ENCODE peak calls at places on chromosomes 11 and 22, in six cellular contexts. G is stomach; C is progenitor cell of endocrine pancreas; Q is lower lobe of right lung; E is CD4-positive, alpha-beta T cell; F is A549. P is an unnamed sample.

GRCh38 chr11:69863544-69864200 is 44.5 kb upstream of the FGF3 start:
- DNase-seq in Q (peak), G (no peak), E (no peak), F (no peak), C (no peak), P (no peak)

GRCh38 chr22:34760276-34761008 is 305.5 kb upstream of the ISX start:
- DNase-seq in C (no peak), E (no peak), G (no peak), F (no peak), Q (no peak), P (no peak)

GRCh38 chr11:100338144-100338840 is 348.8 kb upstream of the ARHGAP42 start:
- DNase-seq in F (no peak), C (no peak), E (no peak), Q (no peak), G (no peak), P (no peak)

GRCh38 chr11:130583866-130584265 is 135.4 kb downstream of the ADAMTS15 start:
- DNase-seq in F (no peak), Q (no peak), G (no peak), C (no peak), E (no peak), P (no peak)

GRCh38 chr11:48107188-48107704 is 109.4 kb upstream of the OR4B1 start:
- DNase-seq in E (no peak), F (no peak), Q (no peak), C (no peak), G (no peak), P (peak)

GRCh38 chr11:72789493-72790131 is 4.2 kb downstream of the STARD10 start:
- DNase-seq in G (peak), F (no peak), Q (no peak), E (no peak), C (no peak), P (no peak)

GRCh38 chr11:78194490-78194889 is 5.8 kb downstream of the USP35 start:
- DNase-seq in C (no peak), F (no peak), E (no peak), G (no peak), Q (no peak), P (no peak)

GRCh38 chr11:77548552-77549439 is 41.0 kb upstream of the AQP11 start:
- DNase-seq in C (no peak), G (no peak), F (no peak), Q (no peak), E (no peak), P (no peak)

GRCh38 chr11:9565822-9566560 is 7.5 kb upstream of the WEE1 start:
- DNase-seq in F (peak), C (no peak), E (no peak), G (peak), Q (no peak), P (no peak)

GRCh38 chr11:10304495-10305261 is at the start of gene ADM:
- DNase-seq in F (peak), E (no peak), Q (peak), C (peak), G (peak), P (peak)

GRCh38 chr22:38267086-38267485 is 5.7 kb downstream of the TMEM184B start:
- DNase-seq in F (no peak), C (no peak), Q (no peak), E (peak), G (no peak), P (no peak)

GRCh38 chr11:73734996-73735395 is 25.9 kb downstream of the RAB6A start:
- DNase-seq in G (no peak), E (no peak), F (no peak), C (no peak), Q (no peak), P (no peak)

GRCh38 chr22:46008836-46009596 is 32.1 kb upstream of the WNT7B start:
- DNase-seq in C (no peak), E (no peak), Q (peak), F (no peak), G (no peak), P (no peak)

GRCh38 chr11:61969838-61970452 is 2.5 kb upstream of the FTH1 start:
- DNase-seq in E (no peak), Q (no peak), C (no peak), G (no peak), F (peak), P (no peak)

GRCh38 chr11:56932572-56933235 is 56.0 kb upstream of the OR5AK2 start:
- DNase-seq in Q (no peak), E (no peak), C (no peak), F (peak), G (no peak), P (no peak)

GRCh38 chr22:22666307-22667091 is 22.1 kb downstream of the GGTLC2 start:
- DNase-seq in C (peak), Q (peak), G (peak), F (peak), E (no peak), P (peak)

GRCh38 chr11:120088056-120088455 is 49.9 kb downstream of the TRIM29 start:
- DNase-seq in E (no peak), F (no peak), Q (no peak), C (no peak), G (no peak), P (no peak)

GRCh38 chr11:112922606-112923005 is 38.6 kb upstream of the NCAM1 start:
- DNase-seq in E (no peak), F (no peak), Q (no peak), C (no peak), G (no peak), P (no peak)

GRCh38 chr11:132914600-132914999 is 617.7 kb downstream of the OPCML start:
- DNase-seq in C (no peak), Q (no peak), F (no peak), G (no peak), E (no peak), P (no peak)

GRCh38 chr11:116262370-116262769 is 510.4 kb downstream of the BUD13 start:
- DNase-seq in E (no peak), C (no peak), F (no peak), Q (no peak), G (no peak), P (no peak)

GRCh38 chr11:131658952-131659351 is 288.5 kb downstream of the NTM start:
- DNase-seq in Q (no peak), C (no peak), G (no peak), F (no peak), E (no peak), P (no peak)

GRCh38 chr11:108938604-108939003 is 273.7 kb downstream of the DDX10 start:
- DNase-seq in G (no peak), Q (no peak), C (no peak), F (no peak), E (no peak), P (no peak)

DNA sequence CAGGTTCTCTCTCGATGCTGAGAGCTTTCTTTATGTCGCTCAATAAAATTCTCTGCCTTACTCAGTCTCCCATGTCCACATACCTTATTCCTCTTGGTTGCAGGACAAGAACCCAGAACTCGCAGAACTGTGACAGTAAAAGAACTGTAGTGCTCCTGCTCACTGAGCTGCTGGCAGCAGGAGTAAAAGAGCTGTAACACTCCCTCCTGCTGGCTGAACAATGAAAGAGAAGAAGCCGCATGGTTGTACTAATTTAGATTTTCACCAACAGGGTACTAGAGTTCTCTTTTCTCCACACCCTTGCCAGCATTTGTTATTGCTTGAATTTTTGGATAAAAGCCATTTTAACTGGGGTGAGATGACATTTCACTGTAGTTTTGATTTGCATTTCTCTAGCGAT is 433.2 kb downstream of the GUCY1A2 start:
- DNase-seq in Q (no peak), C (no peak), G (no peak), F (peak), E (no peak), P (no peak)
- TF ChIP-seq CTCF in Q (no peak), C (no peak), G (peak), F (no peak), E (no peak), P (no peak)

GRCh38 chr22:48490513-48491411 is 1336.9 kb downstream of the BRD1 start:
- DNase-seq in C (no peak), Q (no peak), G (peak), F (peak), E (no peak), P (no peak)

GRCh38 chr22:48494256-48494967 is 1333.3 kb downstream of the BRD1 start:
- DNase-seq in E (no peak), Q (peak), F (no peak), G (no peak), C (no peak), P (no peak)

GRCh38 chr22:48491451-48491941 is 1336.2 kb downstream of the BRD1 start:
- DNase-seq in C (no peak), F (peak), E (no peak), Q (no peak), G (no peak), P (no peak)

GRCh38 chr22:48493733-48494132 is 1333.9 kb downstream of the BRD1 start:
- DNase-seq in G (no peak), C (no peak), Q (no peak), F (no peak), E (no peak), P (no peak)

GRCh38 chr22:48492371-48493320 is 1335.0 kb downstream of the BRD1 start:
- DNase-seq in C (peak), F (peak), E (no peak), Q (peak), G (peak), P (peak)
- TF ChIP-seq CTCF in C (peak), F (peak), E (no peak), Q (peak), G (peak), P (peak)

GRCh38 chr11:75351541-75352416 is at the start of gene ARRB1:
- DNase-seq in E (peak), C (peak), F (peak), G (peak), Q (peak), P (peak)
- TF ChIP-seq CTCF in E (no peak), C (peak), F (no peak), G (peak), Q (no peak), P (no peak)

GRCh38 chr22:29205598-29206371 is at the start of gene EMID1:
- DNase-seq in F (peak), G (peak), Q (peak), C (peak), E (no peak), P (no peak)
- TF ChIP-seq CTCF in F (no peak), G (no peak), Q (peak), C (peak), E (no peak), P (no peak)

DNA sequence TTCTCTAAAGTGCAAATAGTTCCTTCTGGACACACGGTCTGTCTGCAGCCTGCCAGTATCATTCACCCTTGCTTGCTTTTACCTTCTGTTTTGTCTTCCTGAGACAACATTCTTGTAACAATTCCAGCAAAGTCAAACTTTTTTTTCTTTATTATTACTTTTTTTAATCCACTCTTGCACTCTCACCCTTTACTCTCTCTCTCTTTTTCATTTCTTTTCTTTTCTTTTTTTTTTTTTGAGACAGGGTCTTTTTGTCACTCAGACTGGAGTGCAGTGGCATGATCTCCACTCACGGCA is 53.7 kb downstream of the MCHR1 start:
- DNase-seq in G (no peak), Q (no peak), E (no peak), C (no peak), F (no peak), P (no peak)
- TF ChIP-seq CTCF in G (no peak), Q (no peak), E (peak), C (no peak), F (no peak), P (no peak)

DNA sequence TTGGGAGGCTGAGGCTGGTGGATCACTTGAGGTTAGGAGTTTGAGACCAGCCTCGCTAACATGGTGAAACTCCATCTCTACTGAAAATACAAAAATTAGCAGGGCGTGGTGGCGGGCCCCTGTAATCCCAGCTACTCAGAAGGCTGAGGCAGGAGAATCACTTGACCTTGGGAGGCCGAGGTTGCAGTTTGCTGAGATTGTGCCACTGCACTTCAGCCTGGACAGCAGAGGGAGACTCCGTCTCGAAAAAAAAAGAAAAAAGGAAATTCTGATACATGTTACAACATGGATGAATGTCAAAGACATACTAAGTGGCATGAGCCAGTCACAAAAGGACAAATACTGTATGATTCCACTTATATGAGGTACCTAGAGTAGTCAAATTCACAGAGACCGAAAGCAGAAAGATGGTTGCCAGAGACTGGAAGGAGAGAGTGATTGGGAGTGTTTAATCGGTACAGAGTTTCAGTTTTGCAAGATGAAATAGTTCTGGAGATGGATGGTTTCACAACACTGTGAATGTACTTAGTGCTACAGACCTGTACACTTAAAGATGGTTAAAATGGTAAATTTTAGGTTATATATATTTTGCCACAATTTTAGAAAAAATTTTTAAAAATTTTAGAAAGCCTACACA is 92.3 kb downstream of the BLID start:
- DNase-seq in E (no peak), C (no peak), G (no peak), Q (no peak), F (no peak), P (no peak)
- TF ChIP-seq CTCF in E (no peak), C (no peak), G (no peak), Q (no peak), F (peak), P (no peak)

DNA sequence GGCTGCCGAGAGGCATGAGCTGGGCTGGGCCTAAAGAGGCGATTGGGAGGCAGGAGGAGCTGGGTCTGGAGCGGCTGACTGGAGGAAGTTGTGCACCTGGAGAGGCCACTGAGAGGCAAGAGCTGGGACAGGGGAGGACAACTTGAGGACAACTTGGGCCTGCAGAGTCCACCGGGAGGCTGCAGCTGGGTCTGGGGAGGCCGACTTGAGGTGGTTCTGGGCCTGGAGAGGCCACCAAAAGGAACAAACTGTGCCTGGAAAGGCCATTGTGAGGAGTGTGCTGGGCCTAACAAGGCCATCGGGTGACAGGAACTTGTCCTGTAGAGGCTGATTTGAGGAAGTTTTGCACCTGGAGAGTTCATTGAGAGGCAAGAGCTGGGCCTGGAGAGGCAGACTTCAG is 41.5 kb downstream of the OR4C45 start:
- DNase-seq in C (no peak), G (no peak), Q (no peak), E (no peak), F (no peak), P (no peak)
- TF ChIP-seq CTCF in C (no peak), G (no peak), Q (no peak), E (no peak), F (no peak), P (no peak)

GRCh38 chr22:36341640-36342041 is 46.1 kb downstream of the MYH9 start:
- DNase-seq in E (no peak), F (no peak), G (no peak), Q (no peak), C (no peak), P (no peak)
- TF ChIP-seq CTCF in E (no peak), F (no peak), G (no peak), Q (no peak), C (no peak), P (no peak)